ENCODE peak calls at places on chromosome 20, in eight cellular contexts. D is Peyer's patch, M is ovary, W is upper lobe of left lung, U is HCT116, B is A549, T is GM12878, Y is sigmoid colon. P is an unnamed sample.

GRCh38 chr20:49586967-49587587 is 19.1 kb upstream of the PTGIS start:
- DNase-seq in D (no peak), M (no peak), W (no peak), U (no peak), B (no peak), T (no peak), Y (no peak), P (no peak)

GRCh38 chr20:24275946-24276705 is 193.3 kb upstream of the SYNDIG1 start:
- DNase-seq in D (no peak), M (no peak), W (no peak), U (no peak), B (no peak), T (no peak), Y (no peak), P (no peak)

GRCh38 chr20:62860924-62861691 is 514 bp downstream of the TCFL5 start:
- DNase-seq in D (no peak), M (peak; percentile 65), W (no peak), U (no peak), B (no peak), T (no peak), Y (no peak), P (no peak)

GRCh38 chr20:47790032-47790965 is 5.0 kb upstream of the SULF2 start:
- DNase-seq in D (no peak), M (no peak), W (no peak), U (no peak), B (no peak), T (no peak), Y (no peak), P (no peak)

GRCh38 chr20:48574383-48574782 is 253.4 kb downstream of the PREX1 start:
- DNase-seq in D (no peak), M (no peak), W (no peak), U (peak; percentile 67), B (peak; percentile 29), T (no peak), Y (no peak), P (no peak)

GRCh38 chr20:42123981-42124473 is 505.9 kb upstream of the CHD6 start:
- DNase-seq in D (no peak), M (no peak), W (no peak), U (no peak), B (no peak), T (no peak), Y (no peak), P (no peak)

GRCh38 chr20:15387228-15387627 is 1049.8 kb upstream of the FLRT3 start:
- DNase-seq in D (no peak), M (no peak), W (no peak), U (no peak), B (no peak), T (no peak), Y (no peak), P (no peak)

GRCh38 chr20:47551240-47551639 is 49.6 kb downstream of the NCOA3 start:
- DNase-seq in D (no peak), M (no peak), W (no peak), U (no peak), B (no peak), T (no peak), Y (no peak), P (no peak)

GRCh38 chr20:63351811-63352591 is 9.1 kb downstream of the CHRNA4 start:
- DNase-seq in D (no peak), M (no peak), W (no peak), U (no peak), B (no peak), T (no peak), Y (no peak), P (no peak)

GRCh38 chr20:62935968-62936585 is 1.9 kb upstream of the GID8 start:
- DNase-seq in D (no peak), M (no peak), W (peak; percentile 13), U (no peak), B (no peak), T (no peak), Y (no peak), P (no peak)

GRCh38 chr20:60820918-60821317 is 431.1 kb upstream of the CDH4 start:
- DNase-seq in D (no peak), M (no peak), W (no peak), U (no peak), B (no peak), T (no peak), Y (no peak), P (no peak)

GRCh38 chr20:49318430-49319203 is 40.8 kb upstream of the ZNFX1 start:
- DNase-seq in D (no peak), M (no peak), W (no peak), U (no peak), B (no peak), T (no peak), Y (no peak), P (no peak)

GRCh38 chr20:63032861-63033634 is 26.3 kb upstream of the BHLHE23 start:
- DNase-seq in D (peak; percentile 49), M (no peak), W (no peak), U (no peak), B (no peak), T (peak; percentile 38), Y (peak; percentile 44), P (no peak)

GRCh38 chr20:34210271-34210670 is 31.0 kb upstream of the ASIP start:
- DNase-seq in D (no peak), M (no peak), W (no peak), U (no peak), B (no peak), T (no peak), Y (no peak), P (no peak)

GRCh38 chr20:62476074-62476838 is 461 bp upstream of the GATA5 start:
- DNase-seq in D (peak; percentile 85), M (no peak), W (no peak), U (no peak), B (no peak), T (no peak), Y (no peak), P (no peak)

GRCh38 chr20:34364013-34364382 is 925 bp downstream of the ITCH start:
- DNase-seq in D (no peak), M (no peak), W (no peak), U (no peak), B (no peak), T (no peak), Y (no peak), P (no peak)

GRCh38 chr20:20780127-20780822 is 67.8 kb upstream of the RALGAPA2 start:
- DNase-seq in D (peak; percentile 61), M (peak; percentile 31), W (peak; percentile 94), U (no peak), B (no peak), T (peak; percentile 15), Y (peak; percentile 79), P (peak; percentile 77)

GRCh38 chr20:38117635-38118034 is 47.4 kb downstream of the TGM2 start:
- DNase-seq in D (no peak), M (no peak), W (no peak), U (no peak), B (no peak), T (no peak), Y (no peak), P (no peak)

GRCh38 chr20:39659010-39659409 is 696.9 kb downstream of the DHX35 start:
- DNase-seq in D (no peak), M (no peak), W (no peak), U (no peak), B (no peak), T (no peak), Y (no peak), P (no peak)

GRCh38 chr20:49384437-49385434 is 97.7 kb downstream of the KCNB1 start:
- DNase-seq in D (peak; percentile 72), M (peak; percentile 71), W (peak; percentile 23), U (peak; percentile 53), B (peak; percentile 39), T (no peak), Y (peak; percentile 83), P (peak; percentile 71)

DNA sequence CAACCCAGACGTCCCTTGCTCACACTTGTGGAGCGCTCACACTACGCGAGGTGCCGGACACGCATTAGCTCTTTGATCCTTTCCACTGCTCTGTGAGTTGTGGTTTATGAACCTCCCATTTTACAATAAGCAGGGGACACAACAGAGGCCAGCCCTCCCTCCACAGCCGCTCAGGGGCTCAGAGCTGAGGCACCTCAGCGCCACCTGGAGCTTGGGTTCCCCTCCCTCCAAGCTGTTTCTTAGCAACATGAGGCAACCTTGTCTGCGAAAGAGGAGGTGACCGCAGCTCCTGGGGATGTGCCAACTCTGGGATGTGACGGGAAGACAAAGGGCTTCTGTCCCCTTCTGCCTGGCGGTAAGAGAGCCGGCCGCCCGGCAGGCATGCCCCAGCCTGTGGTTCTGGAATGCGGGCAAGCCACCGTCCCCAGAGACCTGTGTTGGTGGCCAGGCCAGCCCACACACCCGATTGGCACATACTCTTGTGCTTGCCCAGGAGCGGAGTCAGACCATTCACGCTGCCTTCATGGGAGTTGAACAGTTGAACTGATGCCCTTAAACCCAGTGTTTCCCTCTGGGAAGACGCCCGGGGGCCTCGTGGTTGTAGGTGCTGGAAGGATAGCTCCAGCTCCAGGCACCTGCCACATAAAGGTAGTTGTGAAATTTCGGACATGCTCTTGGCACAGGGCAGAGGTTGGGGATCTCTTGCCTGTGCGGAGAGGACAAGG is 44.5 kb downstream of the RBM38 start:
- DNase-seq in D (peak; percentile 61), M (no peak), W (peak; percentile 86), U (peak; percentile 88), B (no peak), T (no peak), Y (peak; percentile 83), P (peak; percentile 74)
- TF ChIP-seq POLR2A in D (no peak), M (no peak), W (no peak), U (no peak), B (no peak), T (no peak), Y (no peak), P (no peak)

GRCh38 chr20:53933232-53933846 is 137.1 kb downstream of the BCAS1 start:
- DNase-seq in D (no peak), M (no peak), W (no peak), U (no peak), B (no peak), T (no peak), Y (no peak), P (no peak)
- H3K27ac ChIP-seq in D (peak overlapping the region; percentile 77), M (peak overlapping the region; percentile 75), W (no peak overlapping the region), U (no peak overlapping the region), B (no peak overlapping the region), T (peak overlapping the region; percentile 52), Y (no peak overlapping the region), P (no peak overlapping the region)

DNA sequence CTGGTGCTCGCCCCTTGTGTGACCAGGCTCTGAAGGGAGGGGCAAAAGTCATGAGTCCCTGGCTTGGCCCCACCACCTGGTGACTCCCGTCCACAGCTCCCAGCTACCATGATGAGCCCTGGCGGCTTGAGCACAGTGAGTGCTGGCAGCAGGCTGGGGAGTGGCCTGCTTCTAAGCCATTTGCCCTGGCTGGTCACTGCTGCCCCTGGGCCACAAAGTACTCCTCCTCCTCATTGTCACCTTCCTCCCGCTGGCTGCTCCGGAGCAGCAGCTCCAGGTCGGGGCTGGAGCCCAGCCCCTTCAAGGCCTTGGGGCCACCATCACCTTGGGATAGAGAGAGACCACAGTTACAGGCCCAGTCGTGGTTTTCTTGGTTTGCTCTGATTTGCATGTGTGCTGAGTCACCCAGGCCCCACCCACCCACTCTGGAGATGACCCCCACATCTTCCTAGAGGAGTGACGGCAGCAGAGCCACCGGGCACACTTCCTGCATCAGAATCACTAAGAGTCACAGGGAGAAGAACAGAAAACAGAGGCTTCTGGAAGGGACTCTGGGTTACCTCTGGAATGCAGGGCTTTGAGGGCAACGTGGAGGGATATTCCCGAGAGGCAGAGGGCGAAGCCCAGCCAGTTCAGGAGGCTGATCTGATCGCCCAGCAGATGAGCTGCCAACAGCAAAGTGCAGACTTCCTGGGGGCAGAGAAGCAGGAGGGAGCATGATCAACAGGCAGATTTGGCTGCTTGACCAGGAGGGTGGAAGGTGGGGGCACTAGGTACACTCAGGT is 42.1 kb upstream of the CDH22 start:
- DNase-seq in D (no peak), M (no peak), W (no peak), U (no peak), B (no peak), T (peak; percentile 54), Y (no peak), P (peak; percentile 37)
- TF ChIP-seq POLR2A in D (no peak), M (no peak), W (no peak), U (no peak), B (no peak), T (no peak), Y (no peak), P (no peak)

GRCh38 chr20:32547753-32548034 is 37.4 kb downstream of the NOL4L start:
- DNase-seq in D (no peak), M (no peak), W (no peak), U (no peak), B (no peak), T (no peak), Y (no peak), P (no peak)
- H3K27ac ChIP-seq in D (no peak overlapping the region), M (no peak overlapping the region), W (no peak overlapping the region), U (no peak overlapping the region), B (no peak overlapping the region), T (no peak overlapping the region), Y (no peak overlapping the region), P (no peak overlapping the region)

P was measured in transverse colon.